ENCODE peak calls at places on chromosomes 5 and 9, in six cellular contexts. N, C, F, S, W and G are unnamed samples.

GRCh38 chr5:59698774-59699173 is 194.8 kb downstream of the PDE4D start:
- DNase-seq in N (no peak), S (no peak), C (no peak), F (no peak), W (no peak), G (no peak)

GRCh38 chr9:91166796-91167366 is 194.8 kb downstream of the AUH start:
- DNase-seq in F (peak; percentile 64), W (peak; percentile 85), N (no peak), C (no peak), S (peak; percentile 59), G (no peak)

GRCh38 chr9:26856413-26857032 is 36.1 kb downstream of the CAAP1 start:
- DNase-seq in N (no peak), W (peak; percentile 62), C (peak; percentile 5), S (peak; percentile 51), F (peak; percentile 60), G (no peak)

GRCh38 chr5:122723606-122724352 is 51.1 kb upstream of the SNX2 start:
- DNase-seq in C (no peak), N (no peak), F (peak; percentile 20), W (peak; percentile 80), S (no peak), G (peak; percentile 71)

GRCh38 chr9:5188060-5188707 is 2.7 kb upstream of the INSL6 start:
- DNase-seq in S (no peak), N (no peak), F (no peak), C (no peak), W (no peak), G (no peak)

GRCh38 chr5:177447611-177448243 is 1.1 kb downstream of the PRR7 start:
- DNase-seq in N (no peak), F (peak; percentile 94), W (peak; percentile 45), S (peak; percentile 76), C (peak; percentile 81), G (peak; percentile 64)

GRCh38 chr9:98929866-98930265 is 13.8 kb upstream of the COL15A1 start:
- DNase-seq in W (peak; percentile 79), F (no peak), C (no peak), N (no peak), S (no peak), G (no peak)

GRCh38 chr5:9545959-9546851 is at the start of gene SEMA5A:
- DNase-seq in N (no peak), S (peak; percentile 21), W (peak; percentile 78), C (peak; percentile 68), F (peak; percentile 87), G (no peak)

GRCh38 chr5:136729901-136730355 is 364.6 kb upstream of the TRPC7 start:
- DNase-seq in C (no peak), F (peak; percentile 86), N (no peak), W (peak; percentile 67), S (no peak), G (peak; percentile 79)

GRCh38 chr9:129968690-129969485 is 74.1 kb downstream of the FNBP1 start:
- DNase-seq in F (peak; percentile 83), C (no peak), N (no peak), W (peak; percentile 89), S (no peak), G (peak; percentile 83)

GRCh38 chr5:168608821-168609220 is 29.7 kb upstream of the PANK3 start:
- DNase-seq in C (no peak), F (no peak), W (no peak), N (no peak), S (no peak), G (no peak)

GRCh38 chr9:130815242-130815808 is 19.7 kb upstream of the ABL1 start:
- DNase-seq in W (no peak), F (no peak), S (no peak), N (no peak), C (no peak), G (no peak)

GRCh38 chr9:76687861-76688374 is 76.3 kb upstream of the PCA3 start:
- DNase-seq in S (no peak), C (no peak), W (peak; percentile 88), N (no peak), F (peak; percentile 84), G (peak; percentile 65)

GRCh38 chr5:106730912-106731311 is 939.8 kb downstream of the EFNA5 start:
- DNase-seq in C (no peak), W (peak; percentile 1), S (no peak), N (no peak), F (no peak), G (no peak)

GRCh38 chr9:105330755-105331154 is 86.3 kb downstream of the SLC44A1 start:
- DNase-seq in F (no peak), S (no peak), W (no peak), N (no peak), C (no peak), G (no peak)

GRCh38 chr9:34550016-34550680 is 27.4 kb upstream of the ENHO start:
- DNase-seq in N (no peak), F (no peak), W (no peak), S (peak; percentile 41), C (no peak), G (no peak)

GRCh38 chr5:145521066-145521465 is 314.1 kb downstream of the PRELID2 start:
- DNase-seq in W (no peak), C (no peak), F (peak; percentile 60), N (no peak), S (no peak), G (no peak)

GRCh38 chr5:14406554-14406849 is 175.1 kb upstream of the OTULINL start:
- DNase-seq in C (no peak), S (no peak), F (peak; percentile 96), N (no peak), W (peak; percentile 94), G (no peak)